ENCODE peak calls at places on chromosomes 13 and 19, in nine cellular contexts. E is sigmoid colon, K is heart left ventricle, G is PC-9, S is upper lobe of left lung, W is A673, T is ascending aorta, F is colonic mucosa, X is ovary. C is an unnamed sample. For H3K4me1, the result is how much of the 10 kb centered on the place peaks cover.

GRCh38 chr19:45443462-45444317 is 20.0 kb upstream of the ERCC1 start:
- DNase-seq in E (peak), K (peak), G (peak), S (peak), W (peak), T (peak), F (peak), X (peak), C (no peak)

GRCh38 chr13:97944396-97945029 is 9.0 kb upstream of the IPO5 start:
- DNase-seq in E (no peak), K (no peak), G (no peak), S (no peak), W (peak), T (no peak), F (no peak), X (no peak), C (no peak)

GRCh38 chr13:111533900-111534645 is 213.6 kb downstream of the TEX29 start:
- DNase-seq in E (no peak), K (no peak), G (no peak), S (no peak), W (no peak), T (no peak), F (no peak), X (no peak), C (no peak)

GRCh38 chr13:61276401-61276800 is 139.2 kb downstream of the PCDH20 start:
- DNase-seq in E (no peak), K (no peak), G (no peak), S (no peak), W (no peak), T (no peak), F (no peak), X (no peak), C (no peak)

GRCh38 chr13:21638319-21639282 is 32.3 kb upstream of the FGF9 start:
- DNase-seq in E (no peak), K (no peak), G (no peak), S (no peak), W (peak), T (no peak), F (peak), X (no peak), C (peak)

GRCh38 chr13:24692541-24692940 is 12.3 kb downstream of the ATP12A start:
- DNase-seq in E (no peak), K (no peak), G (no peak), S (no peak), W (no peak), T (no peak), F (no peak), X (no peak), C (no peak)

GRCh38 chr13:84481958-84482357 is 599.7 kb upstream of the SLITRK1 start:
- DNase-seq in E (no peak), K (no peak), G (no peak), S (no peak), W (no peak), T (no peak), F (no peak), X (no peak), C (no peak)

GRCh38 chr13:66665991-66666390 is 564.1 kb downstream of the PCDH9 start:
- DNase-seq in E (no peak), K (no peak), G (no peak), S (no peak), W (no peak), T (no peak), F (no peak), X (no peak), C (no peak)

GRCh38 chr13:95106562-95106961 is 194.7 kb downstream of the ABCC4 start:
- DNase-seq in E (no peak), K (no peak), G (no peak), S (no peak), W (no peak), T (no peak), F (no peak), X (no peak), C (no peak)

GRCh38 chr19:23071087-23071511 is 45.7 kb upstream of the ZNF730 start:
- DNase-seq in E (peak), K (peak), G (no peak), S (peak), W (peak), T (no peak), F (peak), X (peak), C (no peak)

GRCh38 chr13:44801990-44802389 is 187.3 kb downstream of the NUFIP1 start:
- DNase-seq in E (no peak), K (no peak), G (peak), S (peak), W (no peak), T (no peak), F (no peak), X (no peak), C (no peak)

GRCh38 chr13:76014618-76015315 is 378.6 kb downstream of the LMO7 start:
- DNase-seq in E (no peak), K (peak), G (no peak), S (no peak), W (no peak), T (no peak), F (no peak), X (no peak), C (no peak)

GRCh38 chr19:34430738-34431625 is 2.8 kb downstream of the UBA2 start:
- DNase-seq in E (no peak), K (no peak), G (peak), S (no peak), W (peak), T (no peak), F (no peak), X (no peak), C (peak)

GRCh38 chr13:44622259-44622658 is 46.1 kb upstream of the TSC22D1 start:
- DNase-seq in E (no peak), K (no peak), G (no peak), S (no peak), W (no peak), T (no peak), F (no peak), X (no peak), C (no peak)

GRCh38 chr13:46179576-46180368 is 2.2 kb downstream of the LCP1 start:
- DNase-seq in E (no peak), K (peak), G (no peak), S (peak), W (no peak), T (no peak), F (peak), X (no peak), C (no peak)

GRCh38 chr13:41833851-41834250 is 127.1 kb downstream of the VWA8 start:
- DNase-seq in E (no peak), K (no peak), G (no peak), S (no peak), W (no peak), T (no peak), F (no peak), X (no peak), C (no peak)

GRCh38 chr19:6032827-6033226 is 54.9 kb upstream of the RANBP3 start:
- DNase-seq in E (no peak), K (no peak), G (no peak), S (no peak), W (no peak), T (no peak), F (no peak), X (no peak), C (no peak)

GRCh38 chr13:98524391-98524790 is 52.5 kb downstream of the STK24 start:
- DNase-seq in E (no peak), K (no peak), G (no peak), S (no peak), W (no peak), T (no peak), F (no peak), X (no peak), C (no peak)

GRCh38 chr19:40253611-40254092 is 27.2 kb upstream of the CCNP start:
- DNase-seq in E (no peak), K (no peak), G (no peak), S (no peak), W (no peak), T (no peak), F (no peak), X (no peak), C (no peak)

GRCh38 chr19:10364644-10365043 is 15.7 kb downstream of the TYK2 start:
- DNase-seq in E (no peak), K (no peak), G (no peak), S (no peak), W (no peak), T (no peak), F (no peak), X (no peak), C (no peak)

GRCh38 chr19:11539495-11540365 is 1.1 kb downstream of the CNN1 start:
- DNase-seq in E (peak), K (peak), G (no peak), S (no peak), W (no peak), T (no peak), F (no peak), X (peak), C (no peak)

GRCh38 chr19:49326165-49326704 is 1.2 kb upstream of the SLC6A16 start:
- DNase-seq in E (no peak), K (no peak), G (no peak), S (no peak), W (no peak), T (no peak), F (peak), X (no peak), C (no peak)

GRCh38 chr19:45153339-45154063 is 7.3 kb downstream of the NKPD1 start:
- DNase-seq in E (no peak), K (peak), G (no peak), S (no peak), W (peak), T (no peak), F (peak), X (peak), C (no peak)

GRCh38 chr13:48596128-48596429 is 57.6 kb upstream of the CYSLTR2 start:
- DNase-seq in E (no peak), K (no peak), G (no peak), S (no peak), W (no peak), T (no peak), F (no peak), X (no peak), C (no peak)

GRCh38 chr13:91767681-91768080 is 369.3 kb downstream of the GPC5 start:
- DNase-seq in E (no peak), K (no peak), G (no peak), S (no peak), W (no peak), T (no peak), F (no peak), X (no peak), C (no peak)

GRCh38 chr13:38042771-38043170 is 173.2 kb upstream of the TRPC4 start:
- DNase-seq in E (no peak), K (no peak), G (no peak), S (no peak), W (peak), T (no peak), F (no peak), X (no peak), C (no peak)

GRCh38 chr19:7213628-7214328 is 80.4 kb downstream of the INSR start:
- DNase-seq in E (no peak), K (no peak), G (no peak), S (no peak), W (no peak), T (no peak), F (no peak), X (no peak), C (no peak)

GRCh38 chr19:52923782-52924593 is 760 bp upstream of the ZNF888 start:
- DNase-seq in E (peak), K (peak), G (no peak), S (peak), W (no peak), T (peak), F (peak), X (peak), C (no peak)

GRCh38 chr13:19818223-19818842 is 35.6 kb upstream of the PSPC1 start:
- DNase-seq in E (no peak), K (peak), G (no peak), S (peak), W (peak), T (no peak), F (peak), X (no peak), C (no peak)

GRCh38 chr13:111460548-111461444 is 140.4 kb downstream of the TEX29 start:
- DNase-seq in E (peak), K (peak), G (no peak), S (peak), W (peak), T (no peak), F (no peak), X (peak), C (no peak)

GRCh38 chr13:36665630-36666029 is 8.2 kb upstream of the SERTM1 start:
- DNase-seq in E (no peak), K (no peak), G (no peak), S (no peak), W (no peak), T (no peak), F (no peak), X (no peak), C (no peak)

GRCh38 chr13:70339738-70340137 is 231.5 kb upstream of the KLHL1 start:
- DNase-seq in E (no peak), K (no peak), G (no peak), S (no peak), W (peak), T (no peak), F (peak), X (no peak), C (no peak)

GRCh38 chr13:21668665-21669599 is 1.9 kb upstream of the FGF9 start:
- DNase-seq in E (peak), K (peak), G (no peak), S (no peak), W (no peak), T (no peak), F (peak), X (no peak), C (no peak)

GRCh38 chr13:83232626-83233025 is 649.6 kb downstream of the SLITRK1 start:
- DNase-seq in E (no peak), K (no peak), G (no peak), S (no peak), W (no peak), T (no peak), F (no peak), X (no peak), C (no peak)

GRCh38 chr13:110914293-110915056 is 394 bp downstream of the ANKRD10 start:
- DNase-seq in E (peak), K (peak), G (peak), S (peak), W (peak), T (peak), F (peak), X (peak), C (no peak)

GRCh38 chr19:44723952-44724319 is 24.6 kb upstream of the BCL3 start:
- DNase-seq in E (peak), K (peak), G (peak), S (peak), W (peak), T (no peak), F (peak), X (peak), C (no peak)

GRCh38 chr13:20607015-20607414 is 40.1 kb downstream of the IFT88 start:
- DNase-seq in E (no peak), K (no peak), G (no peak), S (no peak), W (no peak), T (no peak), F (no peak), X (no peak), C (no peak)

GRCh38 chr19:35903550-35904179 is 1.3 kb downstream of the HCST start:
- DNase-seq in E (peak), K (peak), G (peak), S (peak), W (peak), T (peak), F (peak), X (peak), C (no peak)

DNA sequence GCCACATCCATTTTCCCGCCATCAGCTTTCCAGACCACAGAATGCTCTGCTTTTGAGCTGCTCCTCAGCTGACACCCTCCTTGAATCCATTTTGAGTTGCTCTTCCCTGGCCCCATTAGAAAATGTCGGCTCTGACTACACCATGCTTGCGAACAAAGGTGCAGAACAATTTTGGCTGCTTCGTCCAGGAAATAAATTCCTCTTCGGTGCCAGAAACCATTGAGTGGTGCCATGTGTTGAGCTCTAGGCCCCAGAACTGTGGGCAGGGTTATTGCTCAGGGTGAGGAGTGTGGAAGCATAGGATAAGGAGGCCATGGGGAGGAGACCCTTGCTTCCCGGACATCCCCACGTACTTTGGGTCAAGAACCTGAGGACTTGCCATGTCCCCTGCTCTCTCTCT is 52.1 kb downstream of the NFIX start:
- DNase-seq in E (no peak), K (no peak), G (no peak), S (no peak), W (no peak), T (no peak), F (no peak), X (no peak), C (no peak)
- H3K4me1 ChIP-seq in E (half or more), K (under half), G (under half), S (half or more), W (under half), T (under half), F (under half), X (under half), C (under half)

GRCh38 chr13:113124211-113125025 is 1.8 kb downstream of the F10 start:
- DNase-seq in E (no peak), K (no peak), G (no peak), S (no peak), W (no peak), T (no peak), F (no peak), X (no peak), C (no peak)

GRCh38 chr13:113121928-113122420 is 625 bp upstream of the F10 start:
- DNase-seq in E (no peak), K (no peak), G (no peak), S (peak), W (no peak), T (no peak), F (no peak), X (peak), C (no peak)

GRCh38 chr13:113123226-113124150 is 889 bp downstream of the F10 start:
- DNase-seq in E (no peak), K (no peak), G (no peak), S (no peak), W (no peak), T (no peak), F (no peak), X (no peak), C (no peak)

GRCh38 chr13:113121183-113121927 is 1.2 kb upstream of the F10 start:
- DNase-seq in E (no peak), K (no peak), G (no peak), S (peak), W (no peak), T (no peak), F (no peak), X (no peak), C (no peak)

GRCh38 chr13:113122571-113123225 is at the start of gene F10:
- DNase-seq in E (no peak), K (peak), G (no peak), S (peak), W (no peak), T (no peak), F (peak), X (peak), C (no peak)
- H3K4me1 ChIP-seq in E (under half), K (under half), G (under half), S (under half), W (under half), T (under half), F (under half), X (under half), C (under half)

DNA sequence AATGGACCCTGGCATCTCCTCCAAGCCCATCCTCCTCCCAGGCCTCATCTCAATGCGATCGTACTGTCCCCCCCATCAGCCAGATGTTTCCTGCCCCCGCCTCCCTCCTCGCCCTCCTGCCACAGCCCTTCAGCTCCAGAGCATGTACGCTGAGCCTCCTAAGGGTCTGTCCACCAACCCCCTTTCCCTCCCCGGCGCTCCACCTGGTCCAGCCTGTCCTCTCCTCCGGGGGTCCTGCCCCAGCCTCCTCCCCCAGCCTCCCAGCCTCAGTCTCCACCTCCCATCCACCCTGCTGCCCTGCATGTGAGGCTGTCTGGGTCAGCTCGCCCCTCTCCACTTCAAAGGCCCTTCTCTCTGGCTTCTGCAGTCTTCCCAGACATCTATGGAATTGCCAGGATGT is 4.5 kb downstream of the SIRT2 start:
- DNase-seq in E (no peak), K (no peak), G (no peak), S (no peak), W (no peak), T (no peak), F (no peak), X (no peak), C (no peak)
- H3K4me1 ChIP-seq in E (under half), K (under half), G (under half), S (under half), W (under half), T (under half), F (under half), X (under half), C (under half)

GRCh38 chr19:3634496-3635045 is 8.0 kb upstream of the CACTIN start:
- DNase-seq in E (no peak), K (no peak), G (no peak), S (no peak), W (no peak), T (no peak), F (no peak), X (no peak), C (no peak)
- H3K4me1 ChIP-seq in E (under half), K (under half), G (under half), S (under half), W (under half), T (under half), F (under half), X (under half), C (under half)

GRCh38 chr19:43466793-43467192 is 1.4 kb upstream of the LYPD3 start:
- DNase-seq in E (no peak), K (no peak), G (no peak), S (no peak), W (no peak), T (no peak), F (no peak), X (no peak), C (no peak)
- H3K4me1 ChIP-seq in E (under half), K (under half), G (half or more), S (under half), W (under half), T (under half), F (under half), X (under half), C (half or more)

DNA sequence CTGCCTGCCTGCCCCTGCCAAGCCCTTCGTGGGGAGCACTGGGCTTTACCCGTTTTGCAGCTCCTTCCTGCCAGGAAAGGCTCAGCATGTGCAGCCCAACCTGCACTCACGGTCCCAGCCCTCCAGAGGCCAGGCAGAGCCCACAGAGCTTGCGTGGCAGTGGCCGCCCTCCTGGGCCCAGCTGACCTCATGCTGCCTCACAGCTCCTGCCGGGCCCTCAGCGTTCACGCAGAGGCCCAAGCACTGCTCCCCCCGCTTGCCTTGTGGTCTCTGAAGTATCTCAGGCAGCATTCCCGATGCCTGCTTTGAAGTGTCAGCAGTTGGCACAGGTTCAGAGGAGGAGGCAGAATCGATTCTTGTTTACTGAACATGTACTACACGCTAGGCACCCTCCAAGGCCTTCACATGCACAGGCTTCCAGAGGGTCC is 32.5 kb downstream of the CAPN12 start:
- DNase-seq in E (peak), K (no peak), G (no peak), S (peak), W (no peak), T (no peak), F (no peak), X (peak), C (no peak)
- H3K4me1 ChIP-seq in E (half or more), K (half or more), G (under half), S (under half), W (under half), T (under half), F (under half), X (under half), C (under half)

GRCh38 chr19:18114483-18114882 is 16.9 kb downstream of the MAST3 start:
- DNase-seq in E (no peak), K (no peak), G (no peak), S (no peak), W (no peak), T (no peak), F (no peak), X (no peak), C (no peak)
- H3K4me1 ChIP-seq in E (under half), K (under half), G (under half), S (under half), W (under half), T (under half), F (under half), X (under half), C (under half)

DNA sequence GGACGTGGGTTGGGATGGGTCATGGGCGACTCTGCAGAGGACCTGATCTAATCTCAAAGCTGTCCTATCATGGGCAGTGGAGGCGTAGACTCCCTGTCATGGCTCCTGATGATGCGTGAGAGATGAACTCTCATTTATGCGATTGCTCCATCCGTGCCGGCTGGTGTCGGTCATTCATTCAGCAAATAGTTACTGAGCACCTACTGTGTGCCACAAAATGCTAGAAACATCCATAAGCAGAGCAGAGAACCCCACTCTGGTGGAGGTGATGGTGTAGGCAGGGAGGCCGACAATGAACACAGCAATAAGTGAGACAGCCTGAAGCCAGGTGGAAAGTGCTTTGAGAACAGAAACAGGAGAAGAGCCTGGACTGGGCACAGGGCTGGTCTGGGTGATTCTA is 1.7 kb upstream of the REXO1 start:
- DNase-seq in E (no peak), K (no peak), G (no peak), S (no peak), W (no peak), T (no peak), F (no peak), X (no peak), C (no peak)
- H3K4me1 ChIP-seq in E (half or more), K (under half), G (under half), S (half or more), W (under half), T (under half), F (under half), X (under half), C (under half)

GRCh38 chr19:4393947-4394590 is 6.3 kb downstream of the SH3GL1 start:
- DNase-seq in E (no peak), K (no peak), G (no peak), S (no peak), W (no peak), T (no peak), F (no peak), X (no peak), C (no peak)
- H3K4me1 ChIP-seq in E (half or more), K (half or more), G (under half), S (half or more), W (under half), T (under half), F (under half), X (under half), C (under half)

C was measured in keratinocyte.